ENCODE peak calls at places on chromosomes 3 and 15, in six cellular contexts. D, J, U, T, S and W are unnamed samples.

GRCh38 chr15:74781673-74782595 is at the start of gene CSK:
- DNase-seq in S (peak), T (peak), D (peak), J (no peak), U (peak), W (peak)

GRCh38 chr3:13705702-13706280 is 156.9 kb downstream of the FBLN2 start:
- DNase-seq in D (peak), J (no peak), S (no peak), T (no peak), U (no peak), W (no peak)

GRCh38 chr3:122092460-122093165 is 37.5 kb downstream of the CD86 start:
- DNase-seq in U (no peak), T (peak), S (peak), D (peak), J (peak), W (peak)

GRCh38 chr3:163726125-163726524 is 1352.2 kb downstream of the SI start:
- DNase-seq in D (no peak), S (no peak), J (no peak), U (no peak), T (no peak), W (no peak)

GRCh38 chr15:80404057-80404718 is at the start of gene ARNT2:
- DNase-seq in J (no peak), T (peak), U (peak), D (no peak), S (peak), W (no peak)

GRCh38 chr15:48566669-48567068 is 78.8 kb downstream of the FBN1 start:
- DNase-seq in T (peak), J (no peak), U (no peak), D (no peak), S (no peak), W (peak)

GRCh38 chr3:182917134-182917533 is 63.2 kb downstream of the DCUN1D1 start:
- DNase-seq in S (no peak), T (no peak), U (no peak), D (no peak), J (no peak), W (no peak)

GRCh38 chr3:151835751-151836550 is 22.0 kb downstream of the AADAC start:
- DNase-seq in S (no peak), U (no peak), J (peak), D (no peak), T (peak), W (peak)

GRCh38 chr3:11434017-11434526 is 161.9 kb downstream of the ATG7 start:
- DNase-seq in D (peak), U (peak), S (no peak), T (peak), J (no peak), W (peak)

GRCh38 chr3:52023860-52024764 is 28.4 kb upstream of the RPL29 start:
- DNase-seq in J (no peak), S (no peak), D (no peak), T (no peak), U (no peak), W (no peak)

GRCh38 chr15:36612063-36612788 is 32.8 kb downstream of the CDIN1 start:
- DNase-seq in D (no peak), J (peak), T (peak), S (peak), U (no peak), W (peak)